ENCODE peak calls at places on chromosome X, in eight cellular contexts. U is GM13976, O is GM20000, E is coronary artery, N is activated B cell treated with CpG ODN at 0.5 μM for 24 hours, F is IMR-90, H is dorsolateral prefrontal cortex, R is endothelial cell. J is an unnamed sample.

GRCh38 chrX:149871433-149871832 is 9.6 kb upstream of the MAGEA8 start:
- DNase-seq in U (no peak), O (no peak), E (no peak), N (no peak), F (no peak), H (no peak), R (no peak), J (no peak)

GRCh38 chrX:139093201-139093600 is 381.7 kb upstream of the FGF13 start:
- DNase-seq in U (no peak), O (no peak), E (no peak), N (no peak), F (no peak), H (no peak), R (no peak), J (no peak)

GRCh38 chrX:35561985-35562384 is 236.2 kb upstream of the MAGEB16 start:
- DNase-seq in U (no peak), O (no peak), E (no peak), N (no peak), F (no peak), H (no peak), R (no peak), J (no peak)

GRCh38 chrX:53116101-53116500 is 22.2 kb downstream of the KANTR start:
- DNase-seq in U (no peak), O (no peak), E (no peak), N (no peak), F (peak; percentile 61), H (no peak), R (no peak), J (no peak)

GRCh38 chrX:17547658-17548057 is 172.7 kb downstream of the NHS start:
- DNase-seq in U (no peak), O (no peak), E (no peak), N (no peak), F (peak; percentile 91), H (no peak), R (no peak), J (no peak)

GRCh38 chrX:14497184-14497666 is 32.1 kb upstream of the GLRA2 start:
- DNase-seq in U (peak; percentile 3), O (peak; percentile 11), E (no peak), N (no peak), F (peak; percentile 4), H (no peak), R (no peak), J (no peak)

GRCh38 chrX:139429913-139430312 is 100.6 kb upstream of the F9 start:
- DNase-seq in U (no peak), O (no peak), E (no peak), N (no peak), F (no peak), H (no peak), R (no peak), J (no peak)

GRCh38 chrX:6227445-6227820 is 1.2 kb downstream of the NLGN4X start:
- DNase-seq in U (peak; percentile 8), O (no peak), E (no peak), N (no peak), F (no peak), H (no peak), R (peak; percentile 5), J (no peak)

GRCh38 chrX:8971116-8971515 is 62.8 kb downstream of the FAM9B start:
- DNase-seq in U (peak; percentile 12), O (no peak), E (no peak), N (no peak), F (peak; percentile 67), H (no peak), R (no peak), J (no peak)

GRCh38 chrX:123906557-123907316 is 46.9 kb downstream of the XIAP start:
- DNase-seq in U (no peak), O (no peak), E (no peak), N (no peak), F (no peak), H (no peak), R (no peak), J (no peak)

GRCh38 chrX:153983321-153983729 is 10.8 kb downstream of the TMEM187 start:
- DNase-seq in U (no peak), O (no peak), E (no peak), N (no peak), F (no peak), H (no peak), R (no peak), J (peak; percentile 91)

GRCh38 chrX:19512961-19513360 is 2.3 kb downstream of the MAP3K15 start:
- DNase-seq in U (no peak), O (peak; percentile 5), E (no peak), N (no peak), F (no peak), H (no peak), R (no peak), J (no peak)

GRCh38 chrX:12716574-12716973 is 74.6 kb upstream of the PRPS2 start:
- DNase-seq in U (no peak), O (no peak), E (no peak), N (no peak), F (no peak), H (no peak), R (no peak), J (no peak)

GRCh38 chrX:65601530-65602281 is 65.7 kb upstream of the MSN start:
- DNase-seq in U (no peak), O (no peak), E (peak; percentile 91), N (no peak), F (peak; percentile 88), H (no peak), R (peak; percentile 47), J (peak; percentile 51)

GRCh38 chrX:71912156-71912555 is 1.5 kb downstream of the NHSL2 start:
- DNase-seq in U (no peak), O (no peak), E (no peak), N (no peak), F (no peak), H (no peak), R (no peak), J (no peak)

GRCh38 chrX:16114640-16115039 is 8.7 kb upstream of the GRPR start:
- DNase-seq in U (no peak), O (no peak), E (no peak), N (no peak), F (peak; percentile 83), H (no peak), R (no peak), J (no peak)

GRCh38 chrX:47321386-47321785 is 49.0 kb upstream of the ZNF157 start:
- DNase-seq in U (no peak), O (no peak), E (no peak), N (no peak), F (peak; percentile 43), H (peak; percentile 66), R (peak; percentile 61), J (no peak)

GRCh38 chrX:154512879-154513553 is 3.0 kb downstream of the FAM3A start:
- DNase-seq in U (no peak), O (no peak), E (no peak), N (no peak), F (no peak), H (no peak), R (no peak), J (no peak)

GRCh38 chrX:77085372-77085771 is 361.8 kb upstream of the FGF16 start:
- DNase-seq in U (no peak), O (no peak), E (no peak), N (no peak), F (no peak), H (no peak), R (no peak), J (no peak)

GRCh38 chrX:20414781-20415445 is 148.2 kb upstream of the RPS6KA3 start:
- DNase-seq in U (no peak), O (no peak), E (no peak), N (no peak), F (peak; percentile 47), H (no peak), R (no peak), J (no peak)

GRCh38 chrX:20796450-20796849 is 529.7 kb upstream of the RPS6KA3 start:
- DNase-seq in U (no peak), O (no peak), E (no peak), N (no peak), F (no peak), H (no peak), R (no peak), J (no peak)

GRCh38 chrX:132676102-132676501 is 187.3 kb upstream of the MBNL3 start:
- DNase-seq in U (no peak), O (no peak), E (no peak), N (no peak), F (no peak), H (no peak), R (peak; percentile 2), J (no peak)

GRCh38 chrX:132677233-132677716 is 188.4 kb upstream of the MBNL3 start:
- DNase-seq in U (no peak), O (no peak), E (no peak), N (no peak), F (no peak), H (no peak), R (no peak), J (no peak)

GRCh38 chrX:132671229-132671641 is 182.4 kb upstream of the MBNL3 start:
- DNase-seq in U (no peak), O (no peak), E (no peak), N (no peak), F (peak; percentile 4), H (no peak), R (no peak), J (no peak)

DNA sequence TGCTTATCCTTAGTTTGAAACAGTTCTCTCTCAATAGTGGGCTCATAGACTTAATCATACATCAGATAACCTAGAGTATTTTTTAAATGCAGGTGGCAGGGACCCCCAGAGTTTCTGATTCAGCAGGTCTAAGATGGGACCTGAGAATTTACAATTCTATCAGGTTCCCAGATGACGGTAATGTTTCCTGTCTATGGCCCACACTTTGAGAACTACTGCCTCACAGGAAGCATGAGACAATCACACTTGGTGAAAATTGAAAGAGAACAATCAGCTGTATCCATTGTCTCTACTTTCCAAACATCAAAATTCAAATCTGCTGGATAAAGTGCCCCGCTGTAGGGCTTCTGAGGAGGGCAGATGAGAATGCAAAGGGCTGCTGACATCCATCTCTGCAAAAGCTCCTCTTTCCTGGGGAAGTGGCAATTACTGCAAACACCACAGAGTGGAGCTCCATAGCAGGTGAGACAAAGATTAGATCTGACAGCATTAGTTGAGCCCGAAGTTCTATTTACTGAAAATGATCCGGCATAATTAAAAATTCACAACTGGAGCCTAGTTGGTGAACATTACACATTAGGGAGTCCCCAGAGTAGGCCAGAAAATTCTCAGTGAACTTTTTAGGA is 187.8 kb upstream of the MBNL3 start:
- DNase-seq in U (no peak), O (no peak), E (no peak), N (no peak), F (no peak), H (no peak), R (peak; percentile 7), J (no peak)
- TF ChIP-seq CTCF in U (no peak), O (no peak), E (no peak), N (no peak), F (no peak), H (peak; percentile 36), R (no peak), J (no peak)

GRCh38 chrX:140701480-140701879 is 8.1 kb upstream of the LINC00632 start:
- DNase-seq in U (no peak), O (no peak), E (no peak), N (no peak), F (peak; percentile 37), H (no peak), R (no peak), J (no peak)
- TF ChIP-seq CTCF in U (peak; percentile 3), O (no peak), E (no peak), N (no peak), F (peak; percentile 47), H (peak; percentile 77), R (peak; percentile 26), J (no peak)

GRCh38 chrX:38985375-38985774 is 184.1 kb downstream of the MID1IP1 start:
- DNase-seq in U (peak; percentile 50), O (peak; percentile 28), E (no peak), N (no peak), F (peak; percentile 11), H (no peak), R (no peak), J (no peak)
- TF ChIP-seq CTCF in U (no peak), O (no peak), E (no peak), N (no peak), F (peak; percentile 35), H (peak; percentile 59), R (no peak), J (peak; percentile 42)

GRCh38 chrX:24990585-24990984 is 25.2 kb downstream of the ARX start:
- DNase-seq in U (no peak), O (no peak), E (no peak), N (no peak), F (no peak), H (no peak), R (no peak), J (no peak)
- TF ChIP-seq CTCF in U (no peak), O (no peak), E (no peak), N (no peak), F (no peak), H (no peak), R (no peak), J (no peak)